ENCODE peak calls at places on chromosome 13, in eight cellular contexts. N, F, O, V, P, B, Y and Z are unnamed samples.

GRCh38 chr13:93700115-93700514 is 473.5 kb downstream of the GPC6 start:
- DNase-seq in Y (no peak), O (no peak), P (no peak), F (no peak), B (no peak), N (no peak), V (no peak), Z (no peak)

GRCh38 chr13:62131604-62132003 is 716.0 kb upstream of the PCDH20 start:
- DNase-seq in O (no peak), N (no peak), P (no peak), F (no peak), V (no peak), B (no peak), Y (no peak), Z (no peak)

GRCh38 chr13:43981512-43982301 is 102.0 kb downstream of the LACC1 start:
- DNase-seq in F (no peak), P (no peak), N (no peak), V (no peak), O (no peak), Y (no peak), B (no peak), Z (no peak)

GRCh38 chr13:40764587-40765403 is 6.2 kb downstream of the MRPS31 start:
- DNase-seq in B (no peak), O (no peak), P (no peak), Y (no peak), N (no peak), V (peak; percentile 49), F (no peak), Z (no peak)

GRCh38 chr13:107712145-107712544 is 503.2 kb downstream of the LIG4 start:
- DNase-seq in Y (no peak), F (no peak), N (no peak), B (no peak), P (no peak), O (no peak), V (no peak), Z (no peak)

GRCh38 chr13:98440390-98441055 is 136.4 kb downstream of the STK24 start:
- DNase-seq in O (no peak), N (no peak), F (no peak), V (no peak), Y (no peak), B (no peak), P (no peak), Z (no peak)

GRCh38 chr13:52780092-52780491 is 40.5 kb upstream of the CNMD start:
- DNase-seq in O (no peak), V (no peak), F (no peak), B (no peak), P (no peak), N (no peak), Y (no peak), Z (no peak)

GRCh38 chr13:23381877-23382276 is 51.6 kb downstream of the SACS start:
- DNase-seq in N (no peak), P (no peak), F (no peak), V (no peak), B (no peak), O (no peak), Y (no peak), Z (no peak)

GRCh38 chr13:76677047-76677446 is 209.2 kb downstream of the KCTD12 start:
- DNase-seq in O (peak; percentile 74), V (no peak), N (no peak), B (no peak), Y (no peak), F (no peak), P (no peak), Z (peak; percentile 34)

GRCh38 chr13:92901739-92902138 is 324.9 kb upstream of the GPC6 start:
- DNase-seq in B (no peak), N (no peak), O (no peak), P (no peak), F (no peak), Y (no peak), V (no peak), Z (no peak)

GRCh38 chr13:53873558-53873957 is 844.9 kb downstream of the OLFM4 start:
- DNase-seq in V (no peak), F (no peak), P (no peak), Y (no peak), B (no peak), N (no peak), O (no peak), Z (no peak)

GRCh38 chr13:73535341-73535740 is 476.5 kb downstream of the KLF5 start:
- DNase-seq in N (no peak), F (no peak), O (no peak), P (no peak), B (no peak), V (no peak), Y (no peak), Z (no peak)

GRCh38 chr13:26348966-26349365 is 95.0 kb downstream of the CDK8 start:
- DNase-seq in F (no peak), Y (no peak), O (no peak), P (no peak), V (no peak), N (no peak), B (no peak), Z (no peak)

GRCh38 chr13:69704311-69704710 is 403.3 kb upstream of the ATXN8OS start:
- DNase-seq in V (no peak), N (no peak), F (no peak), O (no peak), B (no peak), P (no peak), Y (no peak), Z (no peak)

GRCh38 chr13:27613623-27614022 is 6.7 kb downstream of the LNX2 start:
- DNase-seq in O (no peak), V (no peak), B (no peak), P (no peak), F (no peak), Y (no peak), N (no peak), Z (no peak)

GRCh38 chr13:80555796-80556195 is 214.9 kb upstream of the SPRY2 start:
- DNase-seq in F (no peak), V (no peak), O (no peak), Y (no peak), N (no peak), P (no peak), B (no peak), Z (no peak)
- H3K4me3 ChIP-seq in F (no peak overlapping the region), V (no peak overlapping the region), O (no peak overlapping the region), Y (no peak overlapping the region), N (no peak overlapping the region), P (no peak overlapping the region), B (no peak overlapping the region), Z (no peak overlapping the region)

DNA sequence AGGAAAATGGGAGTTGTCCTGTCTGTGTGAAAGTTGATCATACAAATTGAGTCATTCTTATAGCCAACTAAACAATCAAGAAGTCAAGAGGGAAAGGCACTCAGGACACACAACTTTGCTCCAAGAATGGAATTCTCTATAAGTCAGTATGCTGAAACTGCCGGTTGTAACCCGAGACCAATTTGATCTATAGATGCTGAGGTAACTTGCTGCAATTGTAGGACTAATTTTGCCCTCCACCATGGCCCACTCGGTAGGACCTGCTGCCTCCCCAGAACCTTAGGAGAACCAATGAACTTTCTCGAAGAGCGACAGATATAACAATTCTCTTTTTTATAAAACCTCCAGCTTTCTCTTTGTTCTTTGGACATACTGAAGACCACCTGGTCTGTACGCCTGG is 157.0 kb downstream of the RNF17 start:
- DNase-seq in F (no peak), N (no peak), B (no peak), P (no peak), O (no peak), Y (no peak), V (no peak), Z (no peak)
- TF ChIP-seq CTCF in F (no peak), N (no peak), B (no peak), P (no peak), O (no peak), Y (no peak), V (no peak), Z (no peak)

DNA sequence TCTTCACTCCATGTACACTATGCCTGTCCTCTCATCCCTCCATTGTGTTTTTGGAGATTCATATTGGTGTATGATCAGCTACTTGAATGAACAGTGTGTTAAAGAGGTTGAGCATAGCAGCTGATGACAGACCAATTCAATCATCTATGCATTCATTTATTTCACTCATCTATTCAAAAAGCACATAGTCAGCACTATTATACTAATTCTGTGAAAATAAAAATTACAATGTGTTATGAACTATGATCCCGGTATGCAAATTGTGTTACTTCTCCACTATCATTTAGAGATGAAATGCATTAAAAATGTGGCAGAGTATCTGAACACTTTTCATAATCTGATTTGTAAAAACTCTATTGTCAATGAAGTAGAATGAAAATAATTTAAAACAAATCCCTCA is 5.9 kb downstream of the TRPC4 start:
- DNase-seq in P (no peak), B (no peak), N (no peak), V (no peak), Y (no peak), O (no peak), F (no peak), Z (no peak)
- H3K4me1 ChIP-seq in P (no peaks in the 10 kb centered on the region), B (no peaks in the 10 kb centered on the region), N (no peaks in the 10 kb centered on the region), V (peaks cover under 1% of the 10 kb centered on the region), Y (no peaks in the 10 kb centered on the region), O (no peaks in the 10 kb centered on the region), F (no peaks in the 10 kb centered on the region), Z (no peaks in the 10 kb centered on the region)

GRCh38 chr13:110811008-110811720 is 97.7 kb downstream of the ING1 start:
- DNase-seq in B (no peak), V (no peak), N (no peak), F (no peak), Y (no peak), P (no peak), O (peak; percentile 27), Z (no peak)

GRCh38 chr13:110813646-110814624 is 100.4 kb downstream of the ING1 start:
- DNase-seq in O (peak; percentile 62), P (no peak), N (no peak), V (no peak), Y (no peak), F (no peak), B (no peak), Z (no peak)

GRCh38 chr13:110811751-110812110 is 98.2 kb downstream of the ING1 start:
- DNase-seq in F (no peak), Y (no peak), N (no peak), B (no peak), V (no peak), P (no peak), O (no peak), Z (no peak)

GRCh38 chr13:110812869-110813645 is 99.6 kb downstream of the ING1 start:
- DNase-seq in B (no peak), V (no peak), Y (no peak), N (no peak), F (no peak), O (peak; percentile 56), P (no peak), Z (no peak)

GRCh38 chr13:110812111-110812868 is 98.8 kb downstream of the ING1 start:
- DNase-seq in V (no peak), F (no peak), O (peak; percentile 66), N (no peak), Y (no peak), P (no peak), B (no peak), Z (no peak)
- H3K4me3 ChIP-seq in V (peak overlapping the region; percentile 9), F (no peak overlapping the region), O (peak overlapping the region; percentile 28), N (peak overlapping the region; percentile 55), Y (peak overlapping the region; percentile 3), P (peak overlapping the region; percentile 60), B (no peak overlapping the region), Z (peak overlapping the region; percentile 7)

DNA sequence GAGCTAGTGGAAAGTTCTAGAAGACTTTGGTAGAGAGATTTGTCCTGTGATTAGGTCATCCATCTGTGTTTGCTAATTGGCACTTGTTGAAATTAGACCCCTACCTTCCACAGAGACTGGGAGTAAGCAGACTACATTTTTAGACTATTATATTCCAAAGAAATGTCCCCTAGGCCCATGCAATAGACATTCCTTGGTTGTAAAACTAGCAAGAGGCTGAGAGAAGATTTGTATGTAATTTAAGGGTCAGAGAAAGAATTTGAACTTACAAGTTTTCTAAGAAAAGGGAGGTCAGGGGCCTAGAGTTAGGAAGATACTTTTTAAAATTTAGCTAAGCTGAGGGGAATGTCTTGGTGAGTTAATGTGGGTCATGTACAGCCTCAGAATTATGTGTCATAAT is 470.7 kb upstream of the SLITRK1 start:
- DNase-seq in N (no peak), B (no peak), F (no peak), O (no peak), V (no peak), P (no peak), Y (no peak), Z (no peak)
- TF ChIP-seq CTCF in N (no peak), B (no peak), F (no peak), O (no peak), V (no peak), P (no peak), Y (no peak), Z (no peak)